ENCODE peak calls at places on chromosome 10, in eight cellular contexts. N is GM06990, O is GM23338, B is psoas muscle, E is PC-3, Y is tibial nerve, C is hepatocyte, W is neural progenitor cell. Z is an unnamed sample.

GRCh38 chr10:125000366-125001312 is 58.7 kb downstream of the ZRANB1 start:
- DNase-seq in N (no peak), O (peak; percentile 41), C (no peak), E (no peak), Y (no peak), B (no peak), W (peak; percentile 76), Z (peak; percentile 39)

GRCh38 chr10:99834410-99834809 is 52.0 kb downstream of the ABCC2 start:
- DNase-seq in O (no peak), C (no peak), B (no peak), E (peak; percentile 88), N (no peak), Y (no peak), W (no peak), Z (no peak)

GRCh38 chr10:48450233-48450810 is 143.8 kb downstream of the MAPK8 start:
- DNase-seq in Y (no peak), E (no peak), W (no peak), O (no peak), C (peak; percentile 5), N (no peak), B (no peak), Z (no peak)

GRCh38 chr10:132066812-132067211 is 1.1 kb downstream of the JAKMIP3 start:
- DNase-seq in B (no peak), E (no peak), W (no peak), N (no peak), O (no peak), C (no peak), Y (no peak), Z (no peak)

GRCh38 chr10:30353851-30354250 is 4.8 kb upstream of the MTPAP start:
- DNase-seq in N (no peak), W (no peak), C (no peak), O (no peak), B (no peak), Y (no peak), E (peak; percentile 72), Z (no peak)

GRCh38 chr10:103845983-103846382 is 9.4 kb downstream of the SH3PXD2A start:
- DNase-seq in B (peak; percentile 23), C (no peak), N (no peak), O (no peak), Y (no peak), W (no peak), E (no peak), Z (no peak)

GRCh38 chr10:125742465-125742864 is 23.0 kb downstream of the EDRF1 start:
- DNase-seq in W (no peak), Y (no peak), N (no peak), E (peak; percentile 29), O (peak; percentile 8), C (no peak), B (no peak), Z (no peak)

GRCh38 chr10:112980908-112981307 is 30.9 kb downstream of the TCF7L2 start:
- DNase-seq in N (no peak), Y (no peak), W (no peak), C (no peak), E (no peak), O (no peak), B (no peak), Z (no peak)

GRCh38 chr10:58771850-58772249 is 259.2 kb downstream of the BICC1 start:
- DNase-seq in O (no peak), Y (no peak), W (no peak), N (no peak), C (no peak), E (no peak), B (no peak), Z (no peak)

GRCh38 chr10:100637785-100638184 is 102.0 kb downstream of the HIF1AN start:
- DNase-seq in E (peak; percentile 7), W (peak; percentile 85), Y (no peak), N (no peak), O (peak; percentile 88), B (no peak), C (peak; percentile 20), Z (peak; percentile 51)

GRCh38 chr10:58625070-58625469 is 112.4 kb downstream of the BICC1 start:
- DNase-seq in E (peak; percentile 74), W (no peak), C (no peak), B (no peak), N (no peak), Y (no peak), O (no peak), Z (no peak)

GRCh38 chr10:14487511-14487909 is 156.8 kb upstream of the FRMD4A start:
- DNase-seq in Y (no peak), B (no peak), N (no peak), C (no peak), E (no peak), O (no peak), W (no peak), Z (no peak)

GRCh38 chr10:69629897-69630650 is at the start of gene FAM241B:
- DNase-seq in N (peak; percentile 28), B (peak; percentile 56), C (peak; percentile 90), Y (peak; percentile 17), E (peak; percentile 91), W (peak; percentile 90), O (peak; percentile 87), Z (peak; percentile 95)

GRCh38 chr10:85039311-85039710 is 710.9 kb downstream of the CCSER2 start:
- DNase-seq in C (no peak), Y (no peak), B (no peak), N (no peak), E (no peak), W (no peak), O (no peak), Z (no peak)

GRCh38 chr10:49803988-49804387 is 41.9 kb upstream of the OGDHL start:
- DNase-seq in C (no peak), Y (no peak), O (no peak), B (no peak), E (peak; percentile 62), N (no peak), W (no peak), Z (no peak)

GRCh38 chr10:20898851-20899250 is 1.7 kb upstream of the NEBL start:
- DNase-seq in W (no peak), C (no peak), E (no peak), Y (no peak), O (no peak), N (no peak), B (no peak), Z (no peak)

GRCh38 chr10:115049318-115049717 is 43.8 kb upstream of the ATRNL1 start:
- DNase-seq in C (no peak), Y (no peak), O (no peak), B (no peak), W (no peak), N (no peak), E (no peak), Z (no peak)

GRCh38 chr10:129921065-129921670 is 42.9 kb downstream of the EBF3 start:
- DNase-seq in Y (no peak), O (no peak), N (no peak), C (no peak), W (no peak), B (no peak), E (no peak), Z (no peak)

GRCh38 chr10:32964261-32964660 is 6.2 kb upstream of the ITGB1 start:
- DNase-seq in N (no peak), E (no peak), C (no peak), W (no peak), Y (no peak), B (no peak), O (no peak), Z (no peak)

GRCh38 chr10:119723161-119723560 is 2.7 kb upstream of the INPP5F start:
- DNase-seq in N (no peak), B (no peak), C (no peak), W (no peak), E (no peak), Y (no peak), O (no peak), Z (no peak)

GRCh38 chr10:101768791-101769170 is 7.1 kb downstream of the FGF8 start:
- DNase-seq in Y (no peak), N (no peak), E (no peak), C (no peak), W (no peak), O (no peak), B (no peak), Z (no peak)

GRCh38 chr10:78290131-78290750 is 256.6 kb downstream of the RPS24 start:
- DNase-seq in O (peak; percentile 61), Y (no peak), N (no peak), B (no peak), C (no peak), E (no peak), W (no peak), Z (no peak)
- TF ChIP-seq CTCF in O (no peak), Y (no peak), N (no peak), B (no peak), C (no peak), E (peak; percentile 32), W (peak; percentile 14), Z (no peak)

GRCh38 chr10:6109444-6109775 is 20.6 kb downstream of the RBM17 start:
- DNase-seq in B (no peak), N (no peak), W (no peak), Y (no peak), E (no peak), O (no peak), C (no peak), Z (no peak)
- H3K36me3 ChIP-seq in B (peaks cover 17% of the 10 kb centered on the region), N (peaks cover 22% of the 10 kb centered on the region), W (peaks cover 41% of the 10 kb centered on the region), Y (peaks cover 21% of the 10 kb centered on the region), E (peaks cover 37% of the 10 kb centered on the region), O (peaks cover 36% of the 10 kb centered on the region), C (peaks cover 8% of the 10 kb centered on the region), Z (peaks cover 17% of the 10 kb centered on the region)

GRCh38 chr10:79319372-79319771 is 27.9 kb upstream of the PPIF start:
- DNase-seq in Y (no peak), W (no peak), C (no peak), E (no peak), O (no peak), B (no peak), N (no peak), Z (no peak)
- H3K4me3 ChIP-seq in Y (no peak overlapping the region), W (no peak overlapping the region), C (no peak overlapping the region), E (no peak overlapping the region), O (no peak overlapping the region), B (no peak overlapping the region), N (no peak overlapping the region), Z (no peak overlapping the region)

DNA sequence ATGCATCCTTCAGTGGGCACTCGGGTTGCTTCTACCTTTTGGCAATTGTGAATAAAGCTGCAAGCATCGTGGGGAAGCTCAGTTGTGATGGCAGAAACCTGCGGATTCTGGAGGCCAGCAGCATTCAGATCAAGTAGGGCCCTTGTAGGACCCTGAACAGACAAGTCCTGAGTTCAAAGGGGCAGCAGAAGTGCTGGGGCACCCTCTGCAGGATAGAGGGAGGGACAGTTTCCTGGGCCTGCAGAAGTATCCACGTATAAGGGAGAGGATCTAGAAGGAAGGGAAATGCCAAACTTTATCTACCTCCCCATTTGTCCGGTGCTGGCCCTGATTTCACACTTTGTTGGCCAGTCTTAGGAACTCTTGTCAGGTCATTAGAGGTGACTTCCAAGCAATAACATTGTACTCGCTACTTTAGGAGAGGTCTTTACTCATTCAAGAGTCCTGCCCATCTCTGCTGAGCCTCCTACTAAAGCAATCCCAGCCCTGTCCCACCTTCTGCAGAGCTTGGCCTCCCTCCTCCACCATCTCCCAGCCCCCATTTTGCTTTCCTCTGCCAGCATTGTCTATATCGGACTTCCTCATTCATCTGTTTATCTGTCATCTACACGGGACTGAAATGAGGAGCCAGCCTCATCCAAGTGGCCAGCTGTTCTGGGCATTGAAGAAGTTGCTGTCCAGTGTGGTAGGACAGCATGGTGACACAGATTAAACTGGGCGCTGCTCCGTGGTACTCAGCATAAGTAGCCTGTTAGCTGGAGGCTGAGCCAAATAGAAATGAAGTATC is 26.6 kb upstream of the R3HCC1L start:
- DNase-seq in C (no peak), O (peak; percentile 17), W (no peak), N (no peak), B (no peak), Y (no peak), E (no peak), Z (no peak)
- TF ChIP-seq CTCF in C (no peak), O (no peak), W (peak; percentile 11), N (no peak), B (no peak), Y (no peak), E (no peak), Z (peak; percentile 2)